ENCODE peak calls at places on chromosome 1, in seven cellular contexts. One of them, this sample, is unnamed.

GRCh38 chr1:98704474-98704873 is 43.0 kb downstream of the SNX7 start:
- DNase-seq in activated naive CD8-positive, alpha-beta T cell treated with anti-CD3 and anti-CD28 coated beads, Interleukin-2, amount 50 U/mL, for 16 hours: no peak
- DNase-seq in left cardiac atrium: no peak
- DNase-seq in fibroblast of pulmonary artery: peak; percentile 46
- DNase-seq in endothelial cell: peak; percentile 10
- DNase-seq in MCF 10A: no peak
- DNase-seq in non-pigmented ciliary epithelial cell: no peak
- DNase-seq in this sample: no peak

GRCh38 chr1:175024773-175025172 is 1.5 kb upstream of the MRPS14 start:
- DNase-seq in fibroblast of pulmonary artery: no peak
- DNase-seq in non-pigmented ciliary epithelial cell: no peak
- DNase-seq in endothelial cell: no peak
- DNase-seq in activated naive CD8-positive, alpha-beta T cell treated with anti-CD3 and anti-CD28 coated beads, Interleukin-2, amount 50 U/mL, for 16 hours: no peak
- DNase-seq in left cardiac atrium: no peak
- DNase-seq in MCF 10A: no peak
- DNase-seq in this sample: no peak

GRCh38 chr1:67256291-67257172 is 51.1 kb upstream of the IL12RB2 start:
- DNase-seq in left cardiac atrium: peak; percentile 22
- DNase-seq in MCF 10A: peak; percentile 42
- DNase-seq in endothelial cell: no peak
- DNase-seq in fibroblast of pulmonary artery: peak; percentile 31
- DNase-seq in activated naive CD8-positive, alpha-beta T cell treated with anti-CD3 and anti-CD28 coated beads, Interleukin-2, amount 50 U/mL, for 16 hours: no peak
- DNase-seq in non-pigmented ciliary epithelial cell: no peak
- DNase-seq in this sample: no peak

GRCh38 chr1:2598329-2598931 is 11.9 kb downstream of the PRXL2B start:
- DNase-seq in non-pigmented ciliary epithelial cell: no peak
- DNase-seq in fibroblast of pulmonary artery: no peak
- DNase-seq in endothelial cell: no peak
- DNase-seq in MCF 10A: no peak
- DNase-seq in activated naive CD8-positive, alpha-beta T cell treated with anti-CD3 and anti-CD28 coated beads, Interleukin-2, amount 50 U/mL, for 16 hours: no peak
- DNase-seq in left cardiac atrium: no peak
- DNase-seq in this sample: no peak

GRCh38 chr1:228155596-228156517 is 6.1 kb downstream of the GJC2 start:
- DNase-seq in left cardiac atrium: peak; percentile 15
- DNase-seq in fibroblast of pulmonary artery: no peak
- DNase-seq in non-pigmented ciliary epithelial cell: no peak
- DNase-seq in MCF 10A: no peak
- DNase-seq in activated naive CD8-positive, alpha-beta T cell treated with anti-CD3 and anti-CD28 coated beads, Interleukin-2, amount 50 U/mL, for 16 hours: no peak
- DNase-seq in endothelial cell: no peak
- DNase-seq in this sample: no peak

GRCh38 chr1:232459087-232459486 is 170.8 kb downstream of the SIPA1L2 start:
- DNase-seq in MCF 10A: no peak
- DNase-seq in left cardiac atrium: no peak
- DNase-seq in activated naive CD8-positive, alpha-beta T cell treated with anti-CD3 and anti-CD28 coated beads, Interleukin-2, amount 50 U/mL, for 16 hours: no peak
- DNase-seq in endothelial cell: no peak
- DNase-seq in non-pigmented ciliary epithelial cell: no peak
- DNase-seq in fibroblast of pulmonary artery: no peak
- DNase-seq in this sample: no peak

GRCh38 chr1:13619909-13620308 is 36.3 kb downstream of the PDPN start:
- DNase-seq in endothelial cell: no peak
- DNase-seq in non-pigmented ciliary epithelial cell: no peak
- DNase-seq in activated naive CD8-positive, alpha-beta T cell treated with anti-CD3 and anti-CD28 coated beads, Interleukin-2, amount 50 U/mL, for 16 hours: no peak
- DNase-seq in MCF 10A: peak; percentile 89
- DNase-seq in fibroblast of pulmonary artery: peak; percentile 83
- DNase-seq in left cardiac atrium: no peak
- DNase-seq in this sample: no peak

GRCh38 chr1:18938707-18939070 is 17.8 kb downstream of the IFFO2 start:
- DNase-seq in endothelial cell: no peak
- DNase-seq in left cardiac atrium: peak; percentile 19
- DNase-seq in MCF 10A: no peak
- DNase-seq in non-pigmented ciliary epithelial cell: no peak
- DNase-seq in activated naive CD8-positive, alpha-beta T cell treated with anti-CD3 and anti-CD28 coated beads, Interleukin-2, amount 50 U/mL, for 16 hours: no peak
- DNase-seq in fibroblast of pulmonary artery: no peak
- DNase-seq in this sample: no peak

GRCh38 chr1:104125226-104125625 is 375.5 kb downstream of the AMY1C start:
- DNase-seq in MCF 10A: no peak
- DNase-seq in non-pigmented ciliary epithelial cell: peak; percentile 17
- DNase-seq in endothelial cell: no peak
- DNase-seq in activated naive CD8-positive, alpha-beta T cell treated with anti-CD3 and anti-CD28 coated beads, Interleukin-2, amount 50 U/mL, for 16 hours: no peak
- DNase-seq in fibroblast of pulmonary artery: no peak
- DNase-seq in left cardiac atrium: no peak
- DNase-seq in this sample: no peak

This sample was measured in stomach.